ENCODE peak calls at places on chromosomes 12 and 14, in ten cellular contexts. D is tibial artery, X is SK-N-SH, A is heart right ventricle, J is fibroblast of lung, K is astrocyte, W is hepatocyte, E is breast epithelium, N is adrenal gland, L is PC-3. H is an unnamed sample.

GRCh38 chr14:64998455-64998931 is 11.8 kb downstream of the FNTB start:
- DNase-seq in D (no peak), X (no peak), A (no peak), J (peak; percentile 51), K (peak; percentile 47), W (no peak), E (no peak), N (no peak), L (peak; percentile 91), H (no peak)

GRCh38 chr14:94135476-94135875 is 6.1 kb upstream of the IFI27L2 start:
- DNase-seq in D (no peak), X (no peak), A (no peak), J (no peak), K (no peak), W (no peak), E (no peak), N (no peak), L (no peak), H (no peak)

GRCh38 chr14:33682746-33683145 is 268.1 kb downstream of the EGLN3 start:
- DNase-seq in D (peak; percentile 39), X (no peak), A (peak; percentile 66), J (peak; percentile 96), K (peak; percentile 95), W (no peak), E (peak; percentile 19), N (peak; percentile 83), L (no peak), H (peak; percentile 68)

GRCh38 chr12:122276242-122276641 is 9.9 kb upstream of the VPS33A start:
- DNase-seq in D (no peak), X (no peak), A (no peak), J (no peak), K (no peak), W (no peak), E (no peak), N (no peak), L (no peak), H (no peak)

GRCh38 chr14:95252219-95252618 is 67.5 kb downstream of the CLMN start:
- DNase-seq in D (no peak), X (no peak), A (no peak), J (no peak), K (no peak), W (no peak), E (no peak), N (no peak), L (no peak), H (no peak)

GRCh38 chr14:71346685-71347084 is 439.4 kb downstream of the PCNX1 start:
- DNase-seq in D (no peak), X (no peak), A (no peak), J (no peak), K (no peak), W (no peak), E (no peak), N (no peak), L (no peak), H (no peak)

GRCh38 chr12:1189163-1189562 is 198.1 kb downstream of the ERC1 start:
- DNase-seq in D (no peak), X (no peak), A (no peak), J (no peak), K (no peak), W (no peak), E (no peak), N (no peak), L (peak; percentile 87), H (no peak)

GRCh38 chr14:23568600-23569310 is 1.2 kb upstream of the AP1G2 start:
- DNase-seq in D (no peak), X (peak; percentile 65), A (no peak), J (no peak), K (no peak), W (no peak), E (no peak), N (peak; percentile 8), L (peak; percentile 41), H (no peak)

GRCh38 chr12:109951136-109951535 is 45.0 kb downstream of the GIT2 start:
- DNase-seq in D (no peak), X (no peak), A (no peak), J (peak; percentile 96), K (peak; percentile 96), W (no peak), E (no peak), N (peak; percentile 36), L (peak; percentile 82), H (no peak)

GRCh38 chr12:109951751-109952150 is 44.4 kb downstream of the GIT2 start:
- DNase-seq in D (no peak), X (no peak), A (peak; percentile 29), J (peak; percentile 96), K (peak; percentile 95), W (peak; percentile 21), E (no peak), N (peak; percentile 75), L (peak; percentile 84), H (peak; percentile 50)

GRCh38 chr12:109952160-109952858 is 43.9 kb downstream of the GIT2 start:
- DNase-seq in D (no peak), X (no peak), A (no peak), J (no peak), K (no peak), W (no peak), E (no peak), N (no peak), L (no peak), H (no peak)

GRCh38 chr12:109949089-109949488 is 47.1 kb downstream of the GIT2 start:
- DNase-seq in D (no peak), X (no peak), A (peak; percentile 26), J (peak; percentile 86), K (peak; percentile 80), W (peak; percentile 68), E (no peak), N (peak; percentile 57), L (no peak), H (no peak)

DNA sequence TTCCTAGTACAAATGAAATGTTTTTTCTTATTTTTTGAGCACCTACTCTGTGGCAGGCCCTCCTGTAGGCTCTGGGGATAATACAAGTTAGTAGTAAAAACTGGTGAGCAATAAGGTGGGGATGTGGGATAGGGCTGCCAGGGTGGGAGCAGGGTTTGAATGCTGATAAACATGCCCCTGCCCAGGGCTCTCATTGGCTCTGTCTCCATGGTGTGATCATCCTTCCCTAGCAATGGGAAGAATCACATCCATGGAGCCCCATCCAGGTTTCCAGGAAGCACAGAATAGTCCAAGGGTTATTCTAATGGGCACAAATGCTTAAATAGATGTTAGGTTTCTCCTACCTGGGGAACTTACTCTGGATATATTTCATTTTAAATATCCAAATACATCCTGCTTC is 45.5 kb downstream of the GIT2 start:
- DNase-seq in D (no peak), X (no peak), A (no peak), J (no peak), K (no peak), W (no peak), E (no peak), N (no peak), L (no peak), H (no peak)
- H3K9me3 ChIP-seq in D (no peaks in the 10 kb centered on the region), X (no peaks in the 10 kb centered on the region), A (no peaks in the 10 kb centered on the region), J (no peaks in the 10 kb centered on the region), K (no peaks in the 10 kb centered on the region), W (no peaks in the 10 kb centered on the region), E (no peaks in the 10 kb centered on the region), N (no peaks in the 10 kb centered on the region), L (no peaks in the 10 kb centered on the region), H (no peaks in the 10 kb centered on the region)

GRCh38 chr12:34393086-34393820 is 371.0 kb downstream of the ALG10 start:
- DNase-seq in D (peak; percentile 4), X (no peak), A (peak; percentile 1), J (no peak), K (no peak), W (no peak), E (no peak), N (peak; percentile 4), L (no peak), H (peak; percentile 2)

GRCh38 chr12:34393821-34394150 is 371.5 kb downstream of the ALG10 start:
- DNase-seq in D (no peak), X (peak; percentile 4), A (no peak), J (no peak), K (no peak), W (no peak), E (no peak), N (peak; percentile 8), L (no peak), H (peak; percentile 4)

GRCh38 chr12:34390846-34391700 is 368.8 kb downstream of the ALG10 start:
- DNase-seq in D (peak; percentile 5), X (no peak), A (no peak), J (no peak), K (no peak), W (no peak), E (no peak), N (no peak), L (no peak), H (peak; percentile 4)

GRCh38 chr12:34391771-34392581 is 369.7 kb downstream of the ALG10 start:
- DNase-seq in D (peak; percentile 9), X (no peak), A (no peak), J (no peak), K (no peak), W (no peak), E (no peak), N (peak; percentile 10), L (no peak), H (peak; percentile 2)

GRCh38 chr12:34392741-34393085 is 370.4 kb downstream of the ALG10 start:
- DNase-seq in D (peak; percentile 4), X (no peak), A (no peak), J (no peak), K (no peak), W (no peak), E (no peak), N (peak; percentile 2), L (no peak), H (no peak)
- H3K9me3 ChIP-seq in D (peaks cover 77% of the 10 kb centered on the region), X (no peaks in the 10 kb centered on the region), A (no peaks in the 10 kb centered on the region), J (no peaks in the 10 kb centered on the region), K (peaks cover 24% of the 10 kb centered on the region), W (no peaks in the 10 kb centered on the region), E (peaks cover 97% of the 10 kb centered on the region), N (no peaks in the 10 kb centered on the region), L (no peaks in the 10 kb centered on the region), H (peaks cover 16% of the 10 kb centered on the region)

GRCh38 chr12:57219993-57220728 is 3.6 kb downstream of the NXPH4 start:
- DNase-seq in D (peak; percentile 19), X (peak; percentile 77), A (no peak), J (no peak), K (no peak), W (no peak), E (no peak), N (no peak), L (no peak), H (no peak)

GRCh38 chr12:57221169-57221917 is 4.7 kb downstream of the NXPH4 start:
- DNase-seq in D (no peak), X (no peak), A (no peak), J (no peak), K (no peak), W (no peak), E (no peak), N (no peak), L (no peak), H (no peak)

GRCh38 chr12:57219205-57219992 is 2.8 kb downstream of the NXPH4 start:
- DNase-seq in D (no peak), X (no peak), A (no peak), J (no peak), K (no peak), W (no peak), E (no peak), N (no peak), L (no peak), H (no peak)

GRCh38 chr12:57222286-57223190 is 5.9 kb downstream of the NXPH4 start:
- DNase-seq in D (no peak), X (no peak), A (no peak), J (no peak), K (no peak), W (no peak), E (no peak), N (no peak), L (no peak), H (no peak)

GRCh38 chr12:57220770-57221168 is 4.2 kb downstream of the NXPH4 start:
- DNase-seq in D (no peak), X (no peak), A (no peak), J (no peak), K (no peak), W (no peak), E (no peak), N (no peak), L (no peak), H (no peak)
- H3K9me3 ChIP-seq in D (no peaks in the 10 kb centered on the region), X (no peaks in the 10 kb centered on the region), A (no peaks in the 10 kb centered on the region), J (no peaks in the 10 kb centered on the region), K (peaks cover 3% of the 10 kb centered on the region), W (no peaks in the 10 kb centered on the region), E (no peaks in the 10 kb centered on the region), N (no peaks in the 10 kb centered on the region), L (no peaks in the 10 kb centered on the region), H (no peaks in the 10 kb centered on the region)

GRCh38 chr14:105400016-105400415 is 1.7 kb downstream of the TEX22 start:
- DNase-seq in D (no peak), X (no peak), A (no peak), J (no peak), K (no peak), W (no peak), E (no peak), N (no peak), L (no peak), H (no peak)
- H3K9me3 ChIP-seq in D (peaks cover 8% of the 10 kb centered on the region), X (peaks cover 3% of the 10 kb centered on the region), A (no peaks in the 10 kb centered on the region), J (no peaks in the 10 kb centered on the region), K (peaks cover 4% of the 10 kb centered on the region), W (no peaks in the 10 kb centered on the region), E (no peaks in the 10 kb centered on the region), N (no peaks in the 10 kb centered on the region), L (no peaks in the 10 kb centered on the region), H (no peaks in the 10 kb centered on the region)